ENCODE peak calls at places on chromosomes 2 and 18, in six cellular contexts. D is heart left ventricle, S is erythroblast, G is uterus, P is ovary, F is GM12891. A is an unnamed sample.

GRCh38 chr18:50401888-50402287 is 27.0 kb downstream of the SKA1 start:
- DNase-seq in D (peak), S (peak), G (no peak), P (peak), F (no peak), A (no peak)

GRCh38 chr18:56645415-56646016 is 5.6 kb upstream of the WDR7 start:
- DNase-seq in D (no peak), S (peak), G (no peak), P (no peak), F (no peak), A (no peak)

GRCh38 chr18:463442-464310 is 36.8 kb downstream of the COLEC12 start:
- DNase-seq in D (peak), S (no peak), G (no peak), P (no peak), F (no peak), A (no peak)

GRCh38 chr2:151374426-151374825 is 17.0 kb downstream of the TNFAIP6 start:
- DNase-seq in D (no peak), S (peak), G (no peak), P (no peak), F (no peak), A (peak)

GRCh38 chr18:78239090-78239457 is 740.5 kb upstream of the SALL3 start:
- DNase-seq in D (no peak), S (no peak), G (no peak), P (no peak), F (no peak), A (no peak)

GRCh38 chr18:8615397-8616025 is 6.3 kb downstream of the RAB12 start:
- DNase-seq in D (no peak), S (peak), G (peak), P (no peak), F (no peak), A (peak)

GRCh38 chr2:98569197-98569793 is 39.0 kb downstream of the COA5 start:
- DNase-seq in D (peak), S (peak), G (peak), P (peak), F (peak), A (peak)

GRCh38 chr2:13652531-13653313 is 936.0 kb downstream of the TRIB2 start:
- DNase-seq in D (no peak), S (no peak), G (no peak), P (no peak), F (no peak), A (no peak)

GRCh38 chr18:7940976-7941375 is 373.9 kb downstream of the PTPRM start:
- DNase-seq in D (no peak), S (no peak), G (no peak), P (no peak), F (no peak), A (no peak)

DNA sequence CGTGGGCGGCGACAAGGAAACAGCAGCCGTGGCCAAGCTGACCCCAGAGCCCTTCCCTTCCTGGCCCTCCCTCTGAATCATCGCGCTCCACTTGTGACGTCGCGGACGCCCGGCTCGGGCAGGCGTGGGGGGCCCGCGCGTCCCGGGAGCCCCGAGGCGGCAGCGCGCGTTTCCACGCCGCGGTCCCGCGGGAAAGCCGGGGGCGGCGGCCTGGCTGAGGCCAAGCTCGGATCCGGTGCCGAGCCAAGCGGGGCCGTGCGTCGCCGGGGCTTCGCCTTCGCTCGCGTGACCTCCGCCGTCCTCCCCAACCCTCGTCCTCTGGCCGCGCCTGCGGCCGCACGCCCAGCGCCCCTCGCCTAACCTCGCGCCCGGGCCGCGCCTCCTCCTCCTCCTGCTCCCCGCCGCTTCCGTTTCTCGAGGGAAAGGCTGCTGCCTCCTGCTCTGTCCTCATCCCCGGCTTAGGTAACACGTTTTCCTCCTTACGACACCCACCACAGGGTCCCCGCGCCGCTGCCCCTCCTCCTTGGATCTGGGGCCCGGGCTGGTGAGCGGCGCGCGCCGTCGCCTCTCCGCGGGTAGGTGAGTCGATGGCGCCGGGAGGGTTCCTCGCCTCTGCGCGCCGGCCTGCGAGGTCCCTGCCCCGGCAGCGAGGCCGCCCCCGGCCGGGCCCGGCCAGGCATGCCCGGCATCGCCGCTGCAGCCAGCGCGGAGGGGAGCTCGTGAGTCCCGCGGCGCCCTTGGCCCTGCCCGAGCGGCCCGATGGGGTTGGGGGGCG is at the start of gene INPP1:
- DNase-seq in D (peak), S (peak), G (peak), P (peak), F (peak), A (peak)
- TF ChIP-seq POLR2A in D (peak), S (peak), G (peak), P (peak), F (no peak), A (peak)

GRCh38 chr2:207716061-207716460 is 4.6 kb downstream of the CCNYL1 start:
- DNase-seq in D (no peak), S (no peak), G (no peak), P (no peak), F (no peak), A (no peak)

GRCh38 chr2:207706936-207707860 is 4.2 kb upstream of the CCNYL1 start:
- DNase-seq in D (no peak), S (no peak), G (no peak), P (no peak), F (no peak), A (no peak)

GRCh38 chr2:207711750-207712487 is 479 bp downstream of the CCNYL1 start:
- DNase-seq in D (peak), S (no peak), G (peak), P (peak), F (peak), A (peak)

GRCh38 chr2:207710814-207711740 is at the start of gene CCNYL1:
- DNase-seq in D (peak), S (peak), G (peak), P (peak), F (peak), A (peak)
- TF ChIP-seq POLR2A in D (peak), S (peak), G (peak), P (peak), F (peak), A (peak)

DNA sequence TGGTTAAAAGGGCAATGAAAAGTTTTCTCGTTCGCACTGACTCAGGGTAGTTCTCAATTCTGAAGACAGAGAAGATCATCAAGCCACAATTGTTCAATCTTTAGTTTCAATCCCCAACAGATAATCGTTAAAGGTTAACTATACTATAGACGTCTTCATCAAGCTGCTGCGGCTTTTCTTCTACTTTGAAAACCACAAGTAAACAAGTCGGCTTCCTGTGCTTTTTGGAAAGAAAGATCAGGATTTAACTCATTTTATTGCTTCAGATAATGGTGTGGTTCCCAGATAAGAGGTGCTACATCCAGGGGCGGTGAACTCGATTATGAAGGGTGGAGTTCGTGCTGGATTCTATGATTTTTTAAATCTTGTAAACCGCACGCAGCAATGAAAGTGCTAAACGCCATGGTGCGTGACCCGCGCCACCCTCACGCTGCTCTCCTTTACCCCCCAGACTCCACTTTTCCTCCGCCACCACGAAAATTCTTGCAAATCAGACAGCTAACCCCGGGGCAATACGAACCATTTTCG is 535 bp upstream of the CDCA7 start:
- DNase-seq in D (no peak), S (no peak), G (no peak), P (no peak), F (peak), A (no peak)
- TF ChIP-seq POLR2A in D (no peak), S (no peak), G (no peak), P (no peak), F (no peak), A (no peak)

DNA sequence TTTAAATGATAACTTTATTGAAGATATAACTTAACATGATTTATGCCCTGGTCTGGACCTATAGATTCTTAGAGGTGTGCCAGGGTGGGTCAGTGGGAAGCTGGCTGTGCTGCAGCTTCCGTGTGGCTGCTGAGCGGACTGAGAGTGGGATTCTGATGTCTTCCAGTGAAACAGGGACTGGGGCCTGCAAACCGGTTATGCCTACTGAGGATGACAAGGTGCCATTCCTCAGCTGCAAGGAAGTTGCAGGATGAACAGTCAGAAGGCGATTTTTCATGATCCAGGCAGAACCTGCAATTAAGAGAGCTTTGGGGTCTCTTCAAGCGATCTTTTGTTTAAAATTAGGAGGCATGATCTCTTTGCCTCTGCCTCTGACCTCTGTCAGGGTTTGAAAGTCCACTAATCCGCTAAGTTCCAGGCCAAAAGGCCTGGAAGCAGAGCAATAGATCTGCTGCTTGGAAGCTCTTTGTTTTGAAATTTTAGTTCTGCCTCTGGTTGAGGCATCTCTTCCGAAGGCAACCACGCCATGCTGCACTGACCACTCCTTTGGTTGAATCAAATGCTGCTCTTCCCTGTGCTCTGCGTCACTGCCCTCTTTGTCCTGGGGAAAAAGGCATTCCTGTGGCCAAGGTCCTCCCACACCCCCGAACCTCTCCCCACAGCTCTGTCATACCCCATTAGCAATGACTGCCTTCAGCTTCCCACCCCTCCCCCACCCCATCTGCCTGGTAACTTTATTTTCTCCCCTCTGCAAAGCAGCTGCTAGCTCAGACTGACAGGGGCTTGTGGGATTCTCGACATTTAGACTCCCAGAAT is 2.0 kb downstream of the TMEM169 start:
- DNase-seq in D (no peak), S (no peak), G (no peak), P (no peak), F (no peak), A (no peak)
- TF ChIP-seq POLR2A in D (no peak), S (no peak), G (no peak), P (no peak), F (no peak), A (no peak)

GRCh38 chr2:96531872-96532505 is 4.6 kb upstream of the ARID5A start:
- DNase-seq in D (peak), S (peak), G (peak), P (peak), F (no peak), A (peak)
- TF ChIP-seq POLR2A in D (peak), S (peak), G (peak), P (peak), F (no peak), A (no peak)

DNA sequence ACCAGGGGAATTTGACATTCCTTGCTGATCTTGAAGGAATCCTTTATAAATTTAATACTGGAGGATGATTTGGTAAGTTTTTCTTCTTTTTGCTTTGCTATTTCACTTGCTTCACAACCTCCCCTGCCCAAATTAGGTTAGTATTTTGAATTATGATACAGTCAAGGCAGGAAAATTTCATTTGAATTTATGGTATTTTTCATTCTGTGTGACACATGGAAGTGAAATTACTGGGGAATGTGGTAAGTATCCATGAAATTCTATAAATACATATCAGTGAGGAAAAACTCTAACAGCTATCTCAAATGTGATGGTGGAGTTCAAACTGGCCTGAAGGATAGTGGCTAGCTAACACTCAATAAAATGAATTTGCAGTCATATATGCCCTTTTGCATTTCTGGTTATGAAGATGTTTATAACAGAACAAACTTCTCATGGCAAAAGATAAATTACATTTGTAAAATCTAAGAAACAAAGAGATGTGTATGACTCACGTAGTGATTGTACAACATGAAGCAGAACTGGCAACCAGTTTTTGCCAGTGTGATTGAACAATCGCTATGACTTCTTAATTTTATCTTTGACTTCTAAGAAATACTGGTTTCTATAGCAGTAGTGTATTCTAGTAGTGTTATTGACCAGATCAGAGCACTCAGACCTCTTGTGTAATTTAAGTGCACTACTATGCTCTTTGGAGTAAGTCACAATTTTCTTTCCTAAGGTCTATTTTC is 152.6 kb downstream of the IKZF2 start:
- DNase-seq in D (no peak), S (no peak), G (no peak), P (no peak), F (no peak), A (no peak)
- TF ChIP-seq POLR2A in D (no peak), S (no peak), G (no peak), P (no peak), F (no peak), A (no peak)

GRCh38 chr2:121736462-121737336 is at the start of gene NIFK:
- DNase-seq in D (peak), S (peak), G (peak), P (peak), F (peak), A (peak)
- TF ChIP-seq POLR2A in D (peak), S (peak), G (peak), P (peak), F (peak), A (peak)

A was measured in H54.